ENCODE peak calls at places on chromosomes 2 and 18, in ten cellular contexts. Z is T follicular helper cell; U is hypothalamus; X is neuronal stem cell; W is stimulated activated CD4-positive, alpha-beta T cell treated with anti-CD3 and anti-CD28 coated beads, Interleukin-1b, Interleukin-23, amount 100 ng/mL, for 24 hours; Q is renal cortical epithelial cell; K is osteocyte; T is T-helper 1 cell; P is stimulated activated naive B cell treated with anti-CD40 and anti-IgM and Interleukin-4, amounts not matched to agents 10 μg/mL and 1 μg/mL and 100 μg/mL, for 72 hours; Y is GM23248. G is an unnamed sample.

GRCh38 chr2:71327916-71328315 is 3.7 kb upstream of the ZNF638 start:
- DNase-seq in W (no peak), U (no peak), Y (no peak), K (no peak), X (no peak), P (no peak), Z (no peak), Q (no peak), T (no peak), G (no peak)

GRCh38 chr2:128605931-128606330 is 287.3 kb upstream of the HS6ST1 start:
- DNase-seq in U (no peak), W (no peak), T (no peak), P (no peak), Y (no peak), K (no peak), X (no peak), Z (no peak), Q (no peak), G (no peak)

GRCh38 chr2:15163316-15163715 is 397.8 kb downstream of the NBAS start:
- DNase-seq in K (no peak), X (no peak), T (no peak), Z (no peak), Y (peak; percentile 78), Q (no peak), P (no peak), W (no peak), U (no peak), G (no peak)

GRCh38 chr2:41907716-41908328 is 140.0 kb upstream of the PKDCC start:
- DNase-seq in U (no peak), Z (no peak), X (no peak), Y (peak; percentile 62), K (peak; percentile 13), Q (peak; percentile 89), T (no peak), W (no peak), P (no peak), G (no peak)

GRCh38 chr18:46950064-46950656 is 32.8 kb downstream of the KATNAL2 start:
- DNase-seq in Y (peak; percentile 44), Q (peak; percentile 30), P (no peak), U (no peak), Z (no peak), W (no peak), X (no peak), T (no peak), K (no peak), G (no peak)

GRCh38 chr18:35236964-35237363 is 3.9 kb upstream of the ZNF397 start:
- DNase-seq in X (no peak), K (no peak), P (no peak), Y (peak; percentile 4), U (no peak), W (no peak), Z (no peak), Q (no peak), T (no peak), G (no peak)

GRCh38 chr2:9228088-9228751 is 21.6 kb downstream of the ASAP2 start:
- DNase-seq in K (peak; percentile 36), P (no peak), X (no peak), Y (peak; percentile 77), W (no peak), Z (no peak), Q (no peak), T (no peak), U (no peak), G (no peak)

GRCh38 chr2:19361325-19361990 is 3.0 kb upstream of the OSR1 start:
- DNase-seq in U (no peak), Y (peak; percentile 71), X (no peak), Z (no peak), P (no peak), W (no peak), K (peak; percentile 83), T (no peak), Q (no peak), G (no peak)

GRCh38 chr2:191376981-191377629 is 131.9 kb downstream of the MYO1B start:
- DNase-seq in Z (no peak), Y (peak; percentile 96), W (no peak), X (no peak), U (peak; percentile 7), K (no peak), T (no peak), P (no peak), Q (peak; percentile 92), G (no peak)

GRCh38 chr2:158984554-158985207 is 16.2 kb downstream of the TANC1 start:
- DNase-seq in W (no peak), Q (peak; percentile 36), Z (no peak), P (no peak), Y (peak; percentile 10), T (no peak), K (no peak), U (no peak), X (no peak), G (no peak)

GRCh38 chr2:120436885-120437603 is 91.1 kb downstream of the INHBB start:
- DNase-seq in W (no peak), X (no peak), P (no peak), K (no peak), U (no peak), Z (no peak), Q (peak; percentile 21), T (no peak), Y (peak; percentile 51), G (no peak)

GRCh38 chr2:83665894-83666293 is 793.2 kb downstream of the SUCLG1 start:
- DNase-seq in P (no peak), W (no peak), Z (no peak), U (no peak), K (no peak), X (no peak), Y (peak; percentile 80), Q (no peak), T (no peak), G (no peak)

GRCh38 chr2:52749764-52750163 is 1017.8 kb upstream of the CHAC2 start:
- DNase-seq in T (no peak), K (no peak), P (no peak), X (no peak), U (no peak), W (no peak), Q (no peak), Z (no peak), Y (no peak), G (no peak)

GRCh38 chr18:29644276-29644675 is 1398.3 kb downstream of the DSC3 start:
- DNase-seq in Y (peak; percentile 64), U (no peak), Z (no peak), P (no peak), K (no peak), W (no peak), T (no peak), Q (peak; percentile 15), X (no peak), G (no peak)

GRCh38 chr2:96815326-96816126 is 542 bp upstream of the CNNM3 start:
- DNase-seq in K (no peak), U (no peak), Z (no peak), P (no peak), Y (peak; percentile 75), W (no peak), X (no peak), T (no peak), Q (peak; percentile 45), G (no peak)

GRCh38 chr2:205660521-205661124 is 21.7 kb upstream of the NRP2 start:
- DNase-seq in P (no peak), Z (no peak), K (no peak), Y (peak; percentile 98), Q (peak; percentile 69), T (no peak), X (no peak), W (peak; percentile 13), U (no peak), G (no peak)

GRCh38 chr2:20618468-20618885 is 32.4 kb downstream of the HS1BP3 start:
- DNase-seq in P (no peak), T (no peak), W (no peak), Y (peak; percentile 59), Q (no peak), Z (no peak), K (no peak), U (no peak), X (no peak), G (no peak)

GRCh38 chr2:17918789-17919188 is 40.3 kb downstream of the KCNS3 start:
- DNase-seq in Z (no peak), X (no peak), P (no peak), T (no peak), Q (peak; percentile 14), U (no peak), W (no peak), Y (no peak), K (no peak), G (no peak)

GRCh38 chr2:226483745-226484619 is 315.6 kb downstream of the IRS1 start:
- DNase-seq in X (peak; percentile 74), Q (peak; percentile 82), Z (no peak), U (no peak), W (no peak), P (no peak), Y (peak; percentile 51), K (no peak), T (no peak), G (no peak)

GRCh38 chr2:222468338-222468737 is 44.0 kb downstream of the SGPP2 start:
- DNase-seq in K (no peak), Q (peak; percentile 38), U (peak; percentile 32), Y (peak; percentile 6), P (no peak), T (no peak), W (no peak), Z (no peak), X (no peak), G (no peak)

GRCh38 chr2:177551989-177552413 is 159.4 kb downstream of the AGPS start:
- DNase-seq in P (no peak), X (no peak), Z (no peak), K (no peak), W (no peak), T (no peak), Y (peak; percentile 41), Q (no peak), U (no peak), G (no peak)

GRCh38 chr2:2738276-2738675 is 407.2 kb upstream of the MYT1L start:
- DNase-seq in P (no peak), U (no peak), Q (no peak), K (no peak), W (no peak), T (no peak), X (no peak), Z (no peak), Y (no peak), G (no peak)

GRCh38 chr2:232522014-232522854 is 2.0 kb downstream of the PRSS56 start:
- DNase-seq in Q (no peak), T (peak; percentile 58), P (peak; percentile 41), X (no peak), Z (peak; percentile 47), W (peak; percentile 57), Y (peak; percentile 56), U (peak; percentile 32), K (no peak), G (peak; percentile 88)

GRCh38 chr2:211789984-211790383 is 748.6 kb downstream of the ERBB4 start:
- DNase-seq in U (no peak), Y (no peak), P (no peak), Z (no peak), W (no peak), T (no peak), Q (no peak), X (no peak), K (no peak), G (no peak)

GRCh38 chr2:40455661-40456060 is 3.8 kb upstream of the SLC8A1 start:
- DNase-seq in Y (peak; percentile 40), W (no peak), X (no peak), U (no peak), P (no peak), Q (peak; percentile 77), T (no peak), Z (no peak), K (no peak), G (no peak)